ENCODE peak calls at places on chromosomes 1 and 21, in five cellular contexts. Z, U, A, H and F are unnamed samples.

GRCh38 chr1:82628887-82629286 is 828.2 kb downstream of the ADGRL2 start:
- DNase-seq in Z (no peak), U (no peak), A (no peak), H (no peak), F (no peak)

GRCh38 chr1:160022330-160023310 is 9.2 kb downstream of the PIGM start:
- DNase-seq in Z (peak), U (no peak), A (no peak), H (no peak), F (no peak)

GRCh38 chr21:45695086-45695485 is 51.6 kb downstream of the PCBP3 start:
- DNase-seq in Z (peak), U (no peak), A (no peak), H (no peak), F (no peak)

GRCh38 chr1:46613661-46614603 is 2.7 kb downstream of the MOB3C start:
- DNase-seq in Z (no peak), U (no peak), A (no peak), H (peak), F (peak)

GRCh38 chr21:15549671-15550070 is 180.1 kb upstream of the USP25 start:
- DNase-seq in Z (no peak), U (no peak), A (no peak), H (no peak), F (no peak)

GRCh38 chr1:235588916-235589515 is 60.6 kb downstream of the GNG4 start:
- DNase-seq in Z (no peak), U (no peak), A (no peak), H (peak), F (no peak)

GRCh38 chr1:22799971-22800370 is 89.3 kb downstream of the EPHB2 start:
- DNase-seq in Z (no peak), U (no peak), A (no peak), H (no peak), F (no peak)

GRCh38 chr1:114173704-114174103 is 20.0 kb upstream of the SYT6 start:
- DNase-seq in Z (no peak), U (no peak), A (no peak), H (no peak), F (no peak)

GRCh38 chr1:232548651-232549050 is 81.3 kb downstream of the SIPA1L2 start:
- DNase-seq in Z (no peak), U (no peak), A (no peak), H (no peak), F (no peak)

GRCh38 chr1:35893051-35893879 is 10.3 kb downstream of the AGO1 start:
- DNase-seq in Z (no peak), U (no peak), A (no peak), H (no peak), F (no peak)